ENCODE peak calls at places on chromosomes 7 and 10, in four cellular contexts. C is foreskin fibroblast, G is colonic mucosa, Q is heart left ventricle. O is an unnamed sample.
A peak's percentile ranks its signal among the peaks of the same experiment; 100 is the strongest.

GRCh38 chr10:100737359-100738054 is 7.9 kb upstream of the PAX2 start:
- DNase-seq in C (no peak), G (no peak), Q (no peak), O (no peak)

GRCh38 chr7:104931181-104931781 is 82.7 kb upstream of the KMT2E start:
- DNase-seq in C (no peak), G (peak; percentile 68), Q (no peak), O (no peak)

GRCh38 chr7:517848-518629 is 1.6 kb downstream of the PDGFA start:
- DNase-seq in C (peak; percentile 64), G (peak; percentile 72), Q (peak; percentile 81), O (no peak)

GRCh38 chr7:131074585-131074984 is 253.1 kb upstream of the MKLN1 start:
- DNase-seq in C (no peak), G (no peak), Q (no peak), O (no peak)

GRCh38 chr7:128389815-128390329 is 19.9 kb downstream of the IMPDH1 start:
- DNase-seq in C (no peak), G (no peak), Q (no peak), O (no peak)

GRCh38 chr7:5661941-5662340 is 119.5 kb downstream of the RNF216 start:
- DNase-seq in C (no peak), G (no peak), Q (no peak), O (no peak)

GRCh38 chr7:94697671-94697994 is 41.7 kb upstream of the SGCE start:
- DNase-seq in C (peak; percentile 31), G (no peak), Q (no peak), O (peak; percentile 6)

GRCh38 chr10:5293691-5294550 is 70.8 kb upstream of the UCN3 start:
- DNase-seq in C (peak; percentile 59), G (peak; percentile 87), Q (peak; percentile 84), O (no peak)

GRCh38 chr10:131777921-131778320 is 122.9 kb upstream of the PPP2R2D start:
- DNase-seq in C (no peak), G (no peak), Q (no peak), O (no peak)

GRCh38 chr10:80664071-80664680 is 126.5 kb downstream of the SH2D4B start:
- DNase-seq in C (peak; percentile 15), G (peak; percentile 88), Q (peak; percentile 87), O (peak; percentile 4)

GRCh38 chr10:99975942-99976809 is 33.6 kb downstream of the DNMBP start:
- DNase-seq in C (peak; percentile 57), G (no peak), Q (no peak), O (no peak)

GRCh38 chr10:42996588-42996987 is 80.3 kb upstream of the RET start:
- DNase-seq in C (no peak), G (peak; percentile 7), Q (peak; percentile 26), O (no peak)

GRCh38 chr7:157490465-157490912 is 153.7 kb downstream of the DNAJB6 start:
- DNase-seq in C (peak; percentile 12), G (no peak), Q (no peak), O (peak; percentile 3)

GRCh38 chr10:14545827-14546226 is 215.1 kb upstream of the FRMD4A start:
- DNase-seq in C (peak; percentile 52), G (no peak), Q (no peak), O (peak; percentile 50)

GRCh38 chr10:14548970-14549369 is 218.2 kb upstream of the FRMD4A start:
- DNase-seq in C (no peak), G (no peak), Q (no peak), O (no peak)

GRCh38 chr10:14548474-14548873 is 217.8 kb upstream of the FRMD4A start:
- DNase-seq in C (no peak), G (no peak), Q (no peak), O (no peak)

GRCh38 chr10:14549496-14549895 is 218.8 kb upstream of the FRMD4A start:
- DNase-seq in C (no peak), G (no peak), Q (no peak), O (no peak)

GRCh38 chr10:14547826-14548225 is 217.1 kb upstream of the FRMD4A start:
- DNase-seq in C (no peak), G (no peak), Q (no peak), O (no peak)
- TF ChIP-seq CTCF in C (no peak), G (no peak), Q (no peak), O (peak; percentile 27)

GRCh38 chr10:95524358-95525032 is 36.7 kb downstream of the SORBS1 start:
- DNase-seq in C (no peak), G (no peak), Q (no peak), O (no peak)

GRCh38 chr10:95530561-95530960 is 30.6 kb downstream of the SORBS1 start:
- DNase-seq in C (no peak), G (no peak), Q (no peak), O (no peak)

GRCh38 chr10:95526066-95526465 is 35.1 kb downstream of the SORBS1 start:
- DNase-seq in C (no peak), G (no peak), Q (no peak), O (no peak)

GRCh38 chr10:95530021-95530420 is 31.1 kb downstream of the SORBS1 start:
- DNase-seq in C (no peak), G (no peak), Q (no peak), O (no peak)

DNA sequence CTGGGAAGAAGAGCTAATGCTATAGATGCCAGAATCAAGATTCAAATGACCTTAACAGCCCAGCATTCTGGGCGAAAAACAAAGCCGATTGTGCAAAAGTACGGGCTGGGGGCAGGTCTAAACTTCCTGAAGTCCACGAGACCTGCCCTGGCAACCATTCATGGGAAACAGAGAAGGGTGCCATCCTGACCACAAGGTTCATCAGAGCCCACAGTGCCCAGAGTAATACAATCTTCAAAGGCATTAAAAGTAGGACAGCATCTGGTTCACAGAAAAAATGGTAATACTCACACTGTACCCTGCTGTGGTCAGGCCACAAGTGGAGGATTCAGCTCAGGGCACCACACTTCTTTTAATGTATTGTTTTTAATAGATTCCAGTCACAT is 36.1 kb downstream of the SORBS1 start:
- DNase-seq in C (no peak), G (no peak), Q (no peak), O (no peak)
- H3K4me3 ChIP-seq in C (no peak overlapping the region), G (no peak overlapping the region), Q (no peak overlapping the region), O (no peak overlapping the region)

DNA sequence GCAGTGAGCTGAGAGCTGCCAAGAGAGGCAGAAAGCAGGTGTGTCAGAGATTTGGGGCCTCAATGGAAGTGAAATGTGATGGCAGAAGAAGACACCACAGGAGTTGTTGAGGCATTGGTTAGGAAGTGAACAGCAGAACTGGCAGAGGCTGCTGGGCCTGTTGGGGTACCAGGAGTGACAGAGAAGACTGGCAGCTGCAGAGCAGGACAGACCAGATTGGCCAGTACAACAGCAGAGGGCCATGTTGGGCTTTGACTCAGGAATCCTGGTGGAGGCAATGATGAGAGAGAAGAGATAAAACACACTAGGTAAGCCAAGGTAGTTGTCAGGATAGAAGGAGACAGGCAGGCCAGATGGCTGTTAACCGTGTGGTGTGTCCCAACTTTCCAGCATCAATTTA is 19.9 kb upstream of the HERPUD2 start:
- DNase-seq in C (no peak), G (no peak), Q (no peak), O (no peak)
- TF ChIP-seq CTCF in C (no peak), G (no peak), Q (peak; percentile 13), O (no peak)

GRCh38 chr7:7639421-7639820 is 1.1 kb upstream of the UMAD1 start:
- DNase-seq in C (no peak), G (no peak), Q (no peak), O (no peak)

GRCh38 chr7:7641129-7641663 is 644 bp downstream of the UMAD1 start:
- DNase-seq in C (peak; percentile 1), G (peak; percentile 31), Q (no peak), O (no peak)

GRCh38 chr7:7639847-7640220 is 718 bp upstream of the UMAD1 start:
- DNase-seq in C (peak; percentile 3), G (peak; percentile 39), Q (no peak), O (no peak)

GRCh38 chr7:7640221-7641128 is at the start of gene UMAD1:
- DNase-seq in C (peak; percentile 98), G (peak; percentile 99), Q (peak; percentile 97), O (peak; percentile 98)

DNA sequence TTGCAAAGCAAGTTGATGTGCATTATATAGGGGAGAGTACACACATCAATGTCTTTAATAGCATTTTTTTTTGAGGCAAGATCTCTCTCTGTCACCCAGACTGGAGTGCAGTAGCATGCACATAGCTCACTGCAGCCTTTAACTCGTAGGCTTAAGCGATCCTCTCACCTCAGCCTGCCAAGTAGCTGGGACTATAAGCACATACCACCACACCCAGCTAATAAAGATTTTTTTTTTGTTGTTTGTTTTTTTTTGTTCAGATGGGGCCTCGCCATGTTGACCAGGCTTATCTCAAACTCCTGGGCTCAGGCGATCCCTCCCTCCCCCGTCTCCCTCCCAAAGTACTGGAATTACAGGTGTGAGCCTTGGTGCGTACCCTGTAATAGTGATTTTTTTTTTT is 1.5 kb downstream of the UMAD1 start:
- DNase-seq in C (no peak), G (peak; percentile 65), Q (no peak), O (no peak)
- H3K4me3 ChIP-seq in C (peak overlapping the region; percentile 76), G (no peak overlapping the region), Q (no peak overlapping the region), O (no peak overlapping the region)

DNA sequence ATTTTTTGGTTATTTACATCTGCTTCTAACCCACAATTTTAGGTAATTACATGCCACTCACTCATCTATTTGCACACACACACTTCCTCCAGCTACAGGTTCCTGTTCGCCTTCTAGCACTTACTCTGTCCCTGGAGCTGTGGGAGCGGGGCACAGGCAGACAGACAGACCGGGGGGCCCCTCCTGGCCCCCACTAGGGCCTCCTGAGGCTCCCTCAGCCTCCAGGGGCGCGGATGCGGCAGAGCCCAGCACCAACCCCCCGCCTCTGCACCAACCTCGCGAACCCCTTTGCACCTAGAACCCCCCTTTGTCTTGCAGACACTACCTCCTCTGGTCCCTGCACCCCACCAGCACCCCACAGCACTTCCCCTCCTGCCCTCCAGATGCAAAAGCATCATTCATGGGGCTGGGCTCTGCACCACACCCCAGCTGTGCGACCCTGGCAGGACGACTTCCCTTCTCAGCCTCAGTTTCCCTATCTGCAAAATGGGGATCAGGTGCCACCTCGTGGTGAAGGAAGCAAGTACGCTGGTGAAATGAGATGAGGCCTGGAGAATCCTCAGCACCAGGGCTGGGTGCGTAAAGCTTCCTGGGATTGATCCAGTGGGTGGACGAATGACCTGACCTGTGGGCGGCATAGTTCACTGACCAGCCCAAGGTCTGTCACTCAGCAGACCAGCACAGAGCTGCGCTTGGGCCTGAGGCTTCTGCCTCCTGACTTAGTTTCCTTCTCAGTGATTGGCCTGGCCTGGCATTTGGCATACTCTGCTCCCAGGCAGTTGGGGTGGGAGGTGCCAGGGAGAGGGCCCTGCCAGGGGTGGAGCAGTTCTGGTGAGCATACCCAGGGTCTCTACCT is 37.9 kb downstream of the ELFN1 start:
- DNase-seq in C (no peak), G (no peak), Q (no peak), O (no peak)
- TF ChIP-seq CTCF in C (no peak), G (no peak), Q (peak; percentile 27), O (peak; percentile 7)

DNA sequence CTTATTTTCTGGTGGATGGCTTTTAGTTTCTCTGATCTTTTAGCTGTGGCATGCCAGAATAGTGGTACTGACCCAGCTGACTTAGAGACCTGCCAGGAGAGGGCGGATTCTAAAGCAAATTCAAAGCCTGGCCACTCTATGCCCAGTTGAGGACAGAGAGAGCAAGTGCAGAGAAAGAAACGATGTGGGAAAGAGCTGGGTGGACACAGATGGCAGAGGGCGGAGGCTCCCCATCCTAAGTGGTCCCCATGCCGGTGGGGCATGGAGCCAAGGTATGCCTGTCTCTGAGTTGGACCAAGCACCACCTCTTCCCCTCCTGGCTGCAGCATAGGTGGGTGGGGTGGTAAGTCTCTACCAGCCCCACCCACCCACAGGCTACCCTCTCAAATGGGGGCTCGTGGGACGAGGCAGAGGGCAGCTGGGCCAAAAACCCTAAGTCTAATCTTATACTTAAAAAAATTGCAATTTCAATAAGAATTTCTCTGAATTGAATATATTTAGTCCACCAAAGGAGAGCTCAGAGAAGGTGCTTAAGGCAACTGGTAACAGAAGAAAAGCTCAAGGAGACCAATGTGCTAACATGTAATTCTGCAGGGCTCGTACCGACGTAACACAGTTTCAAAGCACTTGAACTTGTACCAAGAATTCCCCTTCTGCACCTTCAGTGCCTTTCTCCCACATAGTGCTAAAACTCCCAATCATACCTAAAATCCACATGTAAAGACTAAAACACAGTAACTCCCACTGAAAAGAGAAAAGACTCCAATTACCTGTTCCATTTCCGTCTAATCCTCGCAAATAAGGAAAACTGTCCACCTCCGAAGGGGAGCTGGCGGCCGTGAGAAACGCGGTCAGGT is 85.7 kb upstream of the NMT2 start:
- DNase-seq in C (no peak), G (no peak), Q (no peak), O (no peak)
- H3K4me3 ChIP-seq in C (no peak overlapping the region), G (no peak overlapping the region), Q (peak overlapping the region; percentile 50), O (no peak overlapping the region)